ENCODE peak calls at places on chromosomes 4 and X, in four cellular contexts. B is skeletal muscle cell, R is AG09319, C is transverse colon. K is an unnamed sample.

GRCh38 chr4:37661643-37662221 is 24.4 kb downstream of the RELL1 start:
- DNase-seq in B (peak; percentile 59), R (peak; percentile 34), C (no peak), K (no peak)

GRCh38 chr4:145195167-145195952 is 15.0 kb upstream of the OTUD4 start:
- DNase-seq in B (no peak), R (no peak), C (no peak), K (peak; percentile 44)

GRCh38 chrX:67544281-67544680 is 460 bp downstream of the AR start:
- DNase-seq in B (no peak), R (no peak), C (no peak), K (no peak)

GRCh38 chr4:55409468-55410171 is 13.9 kb downstream of the TMEM165 start:
- DNase-seq in B (no peak), R (no peak), C (no peak), K (no peak)

GRCh38 chrX:77014655-77015377 is 432.4 kb upstream of the FGF16 start:
- DNase-seq in B (no peak), R (no peak), C (no peak), K (peak; percentile 34)

GRCh38 chr4:168220893-168221292 is 97.7 kb downstream of the DDX60 start:
- DNase-seq in B (no peak), R (no peak), C (no peak), K (no peak)

GRCh38 chr4:163166041-163166579 is 580 bp downstream of the NAF1 start:
- DNase-seq in B (no peak), R (no peak), C (peak; percentile 47), K (peak; percentile 33)

GRCh38 chr4:104549736-104550135 is 55.0 kb upstream of the CXXC4 start:
- DNase-seq in B (no peak), R (no peak), C (no peak), K (no peak)

GRCh38 chr4:83890816-83891215 is 354.9 kb downstream of the GPAT3 start:
- DNase-seq in B (no peak), R (no peak), C (no peak), K (peak; percentile 1)

GRCh38 chr4:15352508-15352907 is 75.3 kb upstream of the C1QTNF7 start:
- DNase-seq in B (no peak), R (no peak), C (no peak), K (no peak)

GRCh38 chrX:4655743-4656142 is 942.3 kb upstream of the PRKX start:
- DNase-seq in B (no peak), R (no peak), C (no peak), K (no peak)

GRCh38 chr4:121199742-121200561 is 35.8 kb upstream of the TNIP3 start:
- DNase-seq in B (no peak), R (no peak), C (no peak), K (no peak)

GRCh38 chr4:4481394-4482000 is 60.4 kb downstream of the STX18 start:
- DNase-seq in B (no peak), R (no peak), C (no peak), K (no peak)

GRCh38 chrX:132692066-132692465 is 203.2 kb upstream of the MBNL3 start:
- DNase-seq in B (no peak), R (no peak), C (no peak), K (no peak)

GRCh38 chr4:42282081-42282901 is 115.0 kb upstream of the SHISA3 start:
- DNase-seq in B (peak; percentile 40), R (peak; percentile 15), C (no peak), K (peak; percentile 87)

GRCh38 chrX:103063918-103064434 is at the start of gene BEX1:
- DNase-seq in B (no peak), R (no peak), C (peak; percentile 11), K (no peak)

GRCh38 chr4:24794111-24794860 is 1.1 kb upstream of the SOD3 start:
- DNase-seq in B (no peak), R (no peak), C (peak; percentile 17), K (no peak)

GRCh38 chr4:115119804-115120352 is 6.5 kb upstream of the NDST4 start:
- DNase-seq in B (no peak), R (no peak), C (no peak), K (peak; percentile 16)

GRCh38 chr4:55132775-55133174 is 7.4 kb upstream of the KDR start:
- DNase-seq in B (no peak), R (no peak), C (no peak), K (no peak)

GRCh38 chrX:36983831-36984230 is 24.3 kb upstream of the FAM47C start:
- DNase-seq in B (no peak), R (no peak), C (no peak), K (no peak)

GRCh38 chrX:20330545-20330944 is 63.8 kb upstream of the RPS6KA3 start:
- DNase-seq in B (no peak), R (no peak), C (no peak), K (no peak)

GRCh38 chrX:133838761-133839676 is 146.4 kb downstream of the GPC3 start:
- DNase-seq in B (no peak), R (no peak), C (peak; percentile 17), K (peak; percentile 77)

GRCh38 chr4:40055873-40056721 is 553 bp upstream of the N4BP2 start:
- DNase-seq in B (peak; percentile 80), R (peak; percentile 75), C (peak; percentile 75), K (peak; percentile 74)

GRCh38 chr4:187569871-187570270 is 425.7 kb upstream of the ZFP42 start:
- DNase-seq in B (no peak), R (no peak), C (no peak), K (no peak)

K was measured in HT-29.